ENCODE peak calls at places on chromosomes 7 and 10, in eight cellular contexts. T is cardiac fibroblast; E is NCI-H345; Q is AG09309; Z is activated CD4-positive, alpha-beta T cell treated with anti-CD3 and anti-CD28 coated beads, Interleukin-2, amount 10 ng/mL, durations not matched to agents 7 days and 5 days; S is kidney; X is Peyer's patch; H is AG08395. U is an unnamed sample.

GRCh38 chr10:28845009-28845682 is 167.8 kb downstream of the BAMBI start:
- DNase-seq in H (no peak), E (no peak), T (peak), X (no peak), S (no peak), Z (no peak), Q (no peak), U (no peak)

GRCh38 chr10:30368065-30368718 is 19.1 kb upstream of the MTPAP start:
- DNase-seq in Q (no peak), H (peak), S (no peak), T (peak), E (no peak), Z (no peak), X (no peak), U (peak)

GRCh38 chr10:116765549-116766162 is 23.3 kb upstream of the HSPA12A start:
- DNase-seq in X (peak), T (no peak), H (no peak), Z (peak), Q (no peak), S (no peak), E (no peak), U (no peak)

GRCh38 chr10:48406204-48406603 is 99.7 kb downstream of the MAPK8 start:
- DNase-seq in X (no peak), Z (no peak), H (peak), E (no peak), S (no peak), T (peak), Q (no peak), U (no peak)

GRCh38 chr7:152383341-152384234 is 52.2 kb downstream of the KMT2C start:
- DNase-seq in Q (peak), S (no peak), X (no peak), Z (no peak), H (peak), T (peak), E (no peak), U (peak)

GRCh38 chr7:116834815-116835533 is 27.4 kb upstream of the CAPZA2 start:
- DNase-seq in Z (no peak), T (peak), H (peak), Q (no peak), E (no peak), S (no peak), X (peak), U (peak)

GRCh38 chr7:36244429-36244828 is 91.4 kb downstream of the EEPD1 start:
- DNase-seq in S (no peak), E (no peak), Q (no peak), T (no peak), X (no peak), Z (no peak), H (no peak), U (no peak)

GRCh38 chr7:12239821-12240220 is 28.7 kb downstream of the TMEM106B start:
- DNase-seq in T (no peak), X (no peak), S (no peak), E (no peak), H (no peak), Z (no peak), Q (no peak), U (no peak)

GRCh38 chr10:43598447-43598846 is 7.8 kb upstream of the ZNF485 start:
- DNase-seq in Z (no peak), S (no peak), Q (no peak), H (peak), X (no peak), T (peak), E (no peak), U (peak)

GRCh38 chr7:5177060-5177459 is 13.0 kb upstream of the WIPI2 start:
- DNase-seq in S (peak), Z (no peak), H (peak), E (no peak), T (peak), X (no peak), Q (peak), U (peak)

GRCh38 chr10:112491144-112491543 is 44.1 kb downstream of the VTI1A start:
- DNase-seq in E (no peak), H (no peak), S (no peak), X (no peak), T (peak), Q (peak), Z (no peak), U (peak)

GRCh38 chr10:26804418-26805393 is 56.1 kb downstream of the ABI1 start:
- DNase-seq in T (no peak), Z (no peak), S (no peak), Q (no peak), E (no peak), X (no peak), H (no peak), U (no peak)

GRCh38 chr10:71077796-71078453 is 134.4 kb upstream of the UNC5B start:
- DNase-seq in Z (no peak), T (no peak), S (peak), Q (no peak), X (peak), E (no peak), H (no peak), U (no peak)

GRCh38 chr7:156942708-156943090 is 6.8 kb upstream of the NOM1 start:
- DNase-seq in Z (no peak), T (no peak), S (peak), Q (no peak), X (no peak), E (no peak), H (no peak), U (no peak)

GRCh38 chr10:103921248-103921647 is 3.3 kb upstream of the STN1 start:
- DNase-seq in T (no peak), Z (no peak), H (no peak), Q (no peak), X (no peak), S (no peak), E (peak), U (no peak)

GRCh38 chr10:58641095-58641531 is 128.4 kb downstream of the BICC1 start:
- DNase-seq in H (peak), Z (no peak), T (peak), Q (peak), E (peak), S (no peak), X (no peak), U (peak)

GRCh38 chr10:77771851-77772250 is 134.2 kb upstream of the KCNMA1 start:
- DNase-seq in E (no peak), Q (no peak), H (no peak), Z (no peak), X (peak), T (no peak), S (no peak), U (no peak)

GRCh38 chr10:102645388-102645740 is 1.1 kb downstream of the TRIM8 start:
- DNase-seq in S (peak), T (no peak), Z (peak), H (no peak), E (peak), X (peak), Q (no peak), U (no peak)

GRCh38 chr7:113806633-113807327 is 112.0 kb downstream of the PPP1R3A start:
- DNase-seq in T (no peak), S (no peak), Z (no peak), Q (no peak), X (no peak), H (no peak), E (no peak), U (no peak)

GRCh38 chr10:3806603-3807002 is 21.6 kb upstream of the KLF6 start:
- DNase-seq in X (peak), Z (no peak), S (no peak), Q (no peak), T (peak), H (peak), E (peak), U (peak)

GRCh38 chr7:47968852-47969774 is 10.3 kb downstream of the HUS1 start:
- DNase-seq in X (peak), Q (no peak), H (peak), E (peak), S (no peak), T (peak), Z (peak), U (peak)

GRCh38 chr10:24952701-24953349 is 419 bp upstream of the PRTFDC1 start:
- DNase-seq in S (peak), T (peak), E (peak), X (peak), H (peak), Q (no peak), Z (peak), U (peak)

GRCh38 chr10:88114368-88114767 is 250.9 kb downstream of the PTEN start:
- DNase-seq in S (no peak), X (peak), H (no peak), Q (no peak), T (peak), Z (no peak), E (peak), U (no peak)

GRCh38 chr10:120221873-120222485 is 235.0 kb upstream of the PLPP4 start:
- DNase-seq in T (peak), Z (peak), X (no peak), S (no peak), E (no peak), H (peak), Q (peak), U (peak)

GRCh38 chr7:91866599-91867148 is 13.8 kb downstream of the MTERF1 start:
- DNase-seq in T (no peak), S (no peak), X (no peak), E (no peak), Q (no peak), H (no peak), Z (no peak), U (no peak)

GRCh38 chr10:46539596-46540411 is 16.7 kb downstream of the GPRIN2 start:
- DNase-seq in Q (no peak), Z (no peak), X (peak), E (no peak), T (peak), S (peak), H (no peak), U (no peak)

GRCh38 chr10:17730667-17731066 is 21.3 kb upstream of the TMEM236 start:
- DNase-seq in S (no peak), X (no peak), E (no peak), Q (no peak), H (no peak), T (peak), Z (no peak), U (peak)

GRCh38 chr7:44606341-44607140 is at the start of gene OGDH:
- DNase-seq in S (peak), Z (peak), E (peak), T (peak), X (peak), H (peak), Q (peak), U (peak)

U was measured in AG10803.